ENCODE peak calls at places on chromosomes 1 and 21, in seven cellular contexts. X is GM23338, L is SK-N-SH, G is IMR-90, I is fibroblast of mammary gland, N is ascending aorta, K is pancreas. V is an unnamed sample.

GRCh38 chr1:46166521-46167462 is 8.1 kb upstream of the TSPAN1 start:
- DNase-seq in X (peak), L (peak), G (no peak), I (no peak), N (no peak), K (no peak), V (no peak)

GRCh38 chr1:48741380-48741779 is 35.3 kb downstream of the BEND5 start:
- DNase-seq in X (no peak), L (no peak), G (no peak), I (no peak), N (no peak), K (no peak), V (no peak)

GRCh38 chr1:169003864-169004516 is 102.5 kb upstream of the ATP1B1 start:
- DNase-seq in X (no peak), L (no peak), G (no peak), I (no peak), N (no peak), K (peak), V (peak)

GRCh38 chr1:222754386-222755139 is 17.6 kb downstream of the FAM177B start:
- DNase-seq in X (no peak), L (no peak), G (peak), I (peak), N (peak), K (no peak), V (peak)

GRCh38 chr1:216178266-216178665 is 245.0 kb downstream of the USH2A start:
- DNase-seq in X (no peak), L (no peak), G (peak), I (no peak), N (no peak), K (no peak), V (no peak)

GRCh38 chr1:170414989-170415733 is 116.8 kb upstream of the GORAB start:
- DNase-seq in X (no peak), L (no peak), G (peak), I (peak), N (no peak), K (no peak), V (peak)

GRCh38 chr1:158818991-158819405 is 12.2 kb upstream of the MNDA start:
- DNase-seq in X (no peak), L (no peak), G (no peak), I (no peak), N (no peak), K (no peak), V (peak)

GRCh38 chr1:37752583-37753471 is 12.1 kb downstream of the EPHA10 start:
- DNase-seq in X (peak), L (peak), G (no peak), I (no peak), N (no peak), K (peak), V (peak)

GRCh38 chr21:42833439-42833815 is 45.9 kb downstream of the WDR4 start:
- DNase-seq in X (peak), L (peak), G (peak), I (peak), N (no peak), K (peak), V (peak)

GRCh38 chr1:7501259-7501560 is 269.9 kb upstream of the VAMP3 start:
- DNase-seq in X (peak), L (peak), G (no peak), I (no peak), N (no peak), K (no peak), V (no peak)

GRCh38 chr1:7430646-7431045 is 340.4 kb upstream of the VAMP3 start:
- DNase-seq in X (no peak), L (no peak), G (no peak), I (no peak), N (no peak), K (no peak), V (peak)

GRCh38 chr1:24886241-24886640 is 43.8 kb downstream of the RUNX3 start:
- DNase-seq in X (no peak), L (no peak), G (no peak), I (no peak), N (no peak), K (no peak), V (no peak)

GRCh38 chr21:31872452-31873274 is at the start of gene HUNK:
- DNase-seq in X (peak), L (peak), G (peak), I (peak), N (no peak), K (peak), V (peak)

GRCh38 chr21:42298237-42298636 is 17.0 kb downstream of the TFF3 start:
- DNase-seq in X (no peak), L (no peak), G (no peak), I (no peak), N (no peak), K (no peak), V (no peak)

GRCh38 chr1:32361674-32362473 is 411 bp downstream of the FAM229A start:
- DNase-seq in X (peak), L (peak), G (no peak), I (peak), N (no peak), K (peak), V (peak)

GRCh38 chr1:113946668-113947387 is 17.7 kb downstream of the HIPK1 start:
- DNase-seq in X (no peak), L (no peak), G (peak), I (no peak), N (no peak), K (no peak), V (peak)

GRCh38 chr21:38505654-38506523 is 7.6 kb upstream of the ERG start:
- DNase-seq in X (peak), L (peak), G (peak), I (peak), N (no peak), K (peak), V (peak)

DNA sequence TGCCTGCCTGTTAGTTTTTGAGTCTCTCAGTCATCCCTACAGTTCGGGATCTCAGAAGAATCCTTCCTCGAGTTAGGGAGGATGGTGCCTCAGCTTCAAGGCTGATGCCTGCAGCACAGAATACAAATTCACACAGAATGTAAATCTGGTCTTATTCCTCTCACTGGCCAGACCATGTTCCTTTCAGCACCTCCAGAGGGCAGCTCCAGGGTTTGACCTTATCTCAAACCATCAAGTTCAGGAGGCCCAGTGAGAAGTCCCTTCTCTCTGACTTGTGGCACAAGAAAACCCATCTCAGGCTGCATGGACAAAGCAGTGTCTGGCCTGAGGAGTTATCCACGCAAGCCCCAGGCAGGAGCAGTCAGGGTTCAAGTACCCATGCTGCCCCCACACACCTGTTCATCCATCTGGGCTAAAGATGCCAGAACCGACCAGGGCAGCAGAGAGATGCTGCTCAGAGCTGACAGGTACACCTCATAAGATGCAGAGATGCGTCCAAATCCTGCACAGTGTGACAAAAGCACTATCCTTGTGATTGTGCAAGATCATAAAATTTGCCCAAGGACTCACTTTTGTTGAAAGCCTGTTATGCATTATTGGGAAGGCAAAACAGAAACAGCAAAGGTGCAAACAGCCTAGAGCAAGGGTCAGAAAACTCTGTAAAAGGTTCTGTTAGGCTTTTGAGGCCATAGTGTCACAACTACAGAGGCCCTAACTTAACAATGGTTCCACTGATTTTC is 49.8 kb downstream of the BCAR3 start:
- DNase-seq in X (no peak), L (peak), G (no peak), I (peak), N (no peak), K (no peak), V (peak)
- TF ChIP-seq CTCF in X (peak), L (peak), G (peak), I (peak), N (no peak), K (no peak), V (peak)

GRCh38 chr1:201851949-201852348 is 23.0 kb downstream of the IPO9 start:
- DNase-seq in X (no peak), L (no peak), G (no peak), I (no peak), N (no peak), K (no peak), V (no peak)

GRCh38 chr1:201848230-201848629 is 19.3 kb downstream of the IPO9 start:
- DNase-seq in X (no peak), L (no peak), G (no peak), I (no peak), N (no peak), K (no peak), V (no peak)

GRCh38 chr1:201847150-201847549 is 18.2 kb downstream of the IPO9 start:
- DNase-seq in X (no peak), L (no peak), G (no peak), I (no peak), N (no peak), K (no peak), V (no peak)

GRCh38 chr1:201849372-201850052 is 20.6 kb downstream of the IPO9 start:
- DNase-seq in X (no peak), L (no peak), G (no peak), I (peak), N (no peak), K (no peak), V (no peak)

DNA sequence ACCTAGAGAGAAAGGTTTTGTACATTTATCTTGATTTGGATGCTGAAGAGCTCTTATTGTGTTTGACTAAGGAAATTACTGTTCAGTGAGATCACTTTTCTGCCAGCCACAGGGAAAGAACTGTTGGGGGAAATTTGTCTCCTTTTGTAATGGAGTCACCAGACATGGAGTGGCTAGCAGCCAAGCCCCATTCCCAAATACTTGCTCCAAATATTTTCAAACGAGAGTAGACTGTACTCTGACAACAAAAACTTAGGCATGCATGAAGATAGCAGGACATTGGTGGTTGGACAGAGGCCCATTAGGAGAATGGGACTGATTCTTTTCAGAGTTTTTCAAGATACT is 21.1 kb downstream of the IPO9 start:
- DNase-seq in X (no peak), L (no peak), G (peak), I (peak), N (no peak), K (no peak), V (peak)
- H3K4me3 ChIP-seq in X (no peak), L (no peak), G (no peak), I (no peak), N (no peak), K (no peak), V (no peak)

DNA sequence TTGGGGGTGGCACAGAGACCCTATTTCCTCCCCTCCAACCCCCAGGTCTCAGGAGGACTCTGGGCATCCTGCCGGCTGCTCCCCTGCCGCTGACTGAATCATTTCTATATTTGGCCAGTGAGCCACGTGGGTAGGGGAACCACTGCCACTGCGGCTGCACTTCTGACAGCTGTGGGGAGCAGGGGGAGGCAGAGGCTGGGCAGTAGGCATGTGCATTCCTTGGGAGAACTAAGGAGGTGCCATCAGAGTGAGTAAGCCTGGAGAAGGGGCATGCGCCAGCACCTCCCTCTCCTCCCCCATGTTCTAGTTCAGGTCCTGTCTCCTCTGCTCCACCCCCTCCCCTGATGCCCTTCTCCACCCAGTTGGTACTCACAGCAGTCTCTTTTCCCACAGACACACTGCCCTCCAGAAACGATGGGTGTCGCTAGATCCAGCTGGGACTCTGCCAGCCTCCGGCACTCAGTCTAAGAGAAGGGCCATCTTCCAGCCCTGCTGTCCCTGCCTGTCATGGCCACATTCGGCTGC is 12.0 kb downstream of the PPFIA4 start:
- DNase-seq in X (no peak), L (no peak), G (peak), I (peak), N (peak), K (peak), V (peak)
- TF ChIP-seq CTCF in X (no peak), L (peak), G (peak), I (no peak), N (peak), K (no peak), V (no peak)

GRCh38 chr1:154419620-154420020 is 14.5 kb downstream of the IL6R start:
- DNase-seq in X (no peak), L (no peak), G (peak), I (peak), N (peak), K (peak), V (peak)
- H3K4me3 ChIP-seq in X (no peak), L (no peak), G (no peak), I (no peak), N (peak), K (no peak), V (no peak)

V was measured in fibroblast of villous mesenchyme.